ENCODE peak calls at places on chromosome 12, in four cellular contexts. U is body of pancreas, L is thoracic aorta, B is breast epithelium. F is an unnamed sample.

GRCh38 chr12:124755801-124756148 is 107.9 kb downstream of the SCARB1 start:
- DNase-seq in U (no peak), L (no peak), B (no peak), F (no peak)

GRCh38 chr12:7046383-7047143 is 14.0 kb upstream of the C1S start:
- DNase-seq in U (no peak), L (no peak), B (no peak), F (no peak)

GRCh38 chr12:1882405-1882804 is 36.0 kb downstream of the CACNA2D4 start:
- DNase-seq in U (no peak), L (no peak), B (no peak), F (no peak)

GRCh38 chr12:115443351-115443938 is 759.5 kb upstream of the TBX3 start:
- DNase-seq in U (no peak), L (no peak), B (no peak), F (no peak)

GRCh38 chr12:124545508-124546418 is 21.6 kb downstream of the NCOR2 start:
- DNase-seq in U (no peak), L (no peak), B (no peak), F (no peak)

GRCh38 chr12:85489194-85489593 is 209.2 kb downstream of the ALX1 start:
- DNase-seq in U (no peak), L (no peak), B (no peak), F (no peak)

GRCh38 chr12:70543444-70543843 is 93.8 kb downstream of the PTPRB start:
- DNase-seq in U (no peak), L (no peak), B (no peak), F (no peak)

GRCh38 chr12:92121826-92122225 is 23.8 kb downstream of the BTG1 start:
- DNase-seq in U (no peak), L (no peak), B (no peak), F (no peak)

GRCh38 chr12:105369014-105369413 is 38.5 kb downstream of the C12orf75 start:
- DNase-seq in U (no peak), L (no peak), B (no peak), F (no peak)

GRCh38 chr12:131642101-131642540 is 68.8 kb upstream of the SFSWAP start:
- DNase-seq in U (no peak), L (no peak), B (no peak), F (no peak)

GRCh38 chr12:22709292-22709691 is 84.3 kb downstream of the ETNK1 start:
- DNase-seq in U (no peak), L (no peak), B (no peak), F (no peak)

GRCh38 chr12:124655317-124656213 is 88.2 kb upstream of the NCOR2 start:
- DNase-seq in U (peak; percentile 36), L (no peak), B (no peak), F (peak; percentile 90)

GRCh38 chr12:104603545-104603973 is 146.8 kb downstream of the CHST11 start:
- DNase-seq in U (no peak), L (no peak), B (no peak), F (no peak)

GRCh38 chr12:51907083-51907863 is at the start of gene ACVRL1:
- DNase-seq in U (no peak), L (no peak), B (no peak), F (no peak)

GRCh38 chr12:21697829-21698630 is 40.4 kb upstream of the LDHB start:
- DNase-seq in U (no peak), L (no peak), B (no peak), F (no peak)

GRCh38 chr12:52122904-52123303 is 43.4 kb downstream of the SMIM41 start:
- DNase-seq in U (no peak), L (no peak), B (no peak), F (no peak)

GRCh38 chr12:16228067-16228466 is 49.4 kb downstream of the SLC15A5 start:
- DNase-seq in U (no peak), L (no peak), B (no peak), F (no peak)

GRCh38 chr12:2243275-2243674 is 190.5 kb downstream of the CACNA1C start:
- DNase-seq in U (no peak), L (no peak), B (no peak), F (no peak)

GRCh38 chr12:2586159-2587035 is 208.4 kb upstream of the FKBP4 start:
- DNase-seq in U (no peak), L (no peak), B (no peak), F (no peak)

GRCh38 chr12:132046561-132046960 is 96.8 kb downstream of the EP400 start:
- DNase-seq in U (no peak), L (no peak), B (no peak), F (no peak)

GRCh38 chr12:130961921-130962326 is 8.2 kb downstream of the ADGRD1 start:
- DNase-seq in U (no peak), L (no peak), B (no peak), F (no peak)

GRCh38 chr12:62700091-62700490 is 233.5 kb downstream of the MON2 start:
- DNase-seq in U (no peak), L (no peak), B (no peak), F (no peak)

GRCh38 chr12:105206686-105207374 is 29.1 kb downstream of the APPL2 start:
- DNase-seq in U (no peak), L (no peak), B (no peak), F (no peak)

GRCh38 chr12:13242926-13243325 is 46.4 kb downstream of the EMP1 start:
- DNase-seq in U (no peak), L (no peak), B (no peak), F (no peak)

GRCh38 chr12:95506707-95507523 is 33.0 kb downstream of the METAP2 start:
- DNase-seq in U (no peak), L (no peak), B (no peak), F (no peak)

GRCh38 chr12:16685107-16685506 is 79.1 kb upstream of the LMO3 start:
- DNase-seq in U (no peak), L (no peak), B (no peak), F (no peak)

GRCh38 chr12:6215932-6216494 is 15.8 kb downstream of the CD9 start:
- DNase-seq in U (peak; percentile 97), L (peak; percentile 88), B (peak; percentile 91), F (peak; percentile 84)

GRCh38 chr12:14394317-14395058 is 29.0 kb downstream of the ATF7IP start:
- DNase-seq in U (peak; percentile 56), L (no peak), B (no peak), F (peak; percentile 64)

GRCh38 chr12:13992585-13992984 is 11.2 kb upstream of the GRIN2B start:
- DNase-seq in U (no peak), L (no peak), B (no peak), F (no peak)

GRCh38 chr12:33439587-33440011 is at the start of gene SYT10:
- DNase-seq in U (no peak), L (no peak), B (no peak), F (no peak)

GRCh38 chr12:117377758-117378157 is 16.3 kb upstream of the NOS1 start:
- DNase-seq in U (no peak), L (no peak), B (no peak), F (no peak)

GRCh38 chr12:101552277-101552676 is 42.5 kb upstream of the MYBPC1 start:
- DNase-seq in U (peak; percentile 29), L (no peak), B (no peak), F (no peak)

GRCh38 chr12:18320036-18320617 is 58.8 kb downstream of the PIK3C2G start:
- DNase-seq in U (no peak), L (no peak), B (no peak), F (no peak)

GRCh38 chr12:64193045-64193444 is 29.1 kb downstream of the KICS2 start:
- DNase-seq in U (no peak), L (no peak), B (no peak), F (no peak)

GRCh38 chr12:88982694-88983093 is 369.6 kb downstream of the DUSP6 start:
- DNase-seq in U (no peak), L (no peak), B (no peak), F (no peak)

GRCh38 chr12:101019667-101020066 is 190.4 kb downstream of the SLC5A8 start:
- DNase-seq in U (no peak), L (no peak), B (no peak), F (no peak)

GRCh38 chr12:66822961-66823360 is 144.1 kb upstream of the GRIP1 start:
- DNase-seq in U (no peak), L (no peak), B (no peak), F (no peak)

GRCh38 chr12:66829660-66830325 is 150.9 kb upstream of the GRIP1 start:
- DNase-seq in U (no peak), L (no peak), B (no peak), F (no peak)

GRCh38 chr12:66819587-66819986 is 140.7 kb upstream of the GRIP1 start:
- DNase-seq in U (no peak), L (no peak), B (no peak), F (no peak)

DNA sequence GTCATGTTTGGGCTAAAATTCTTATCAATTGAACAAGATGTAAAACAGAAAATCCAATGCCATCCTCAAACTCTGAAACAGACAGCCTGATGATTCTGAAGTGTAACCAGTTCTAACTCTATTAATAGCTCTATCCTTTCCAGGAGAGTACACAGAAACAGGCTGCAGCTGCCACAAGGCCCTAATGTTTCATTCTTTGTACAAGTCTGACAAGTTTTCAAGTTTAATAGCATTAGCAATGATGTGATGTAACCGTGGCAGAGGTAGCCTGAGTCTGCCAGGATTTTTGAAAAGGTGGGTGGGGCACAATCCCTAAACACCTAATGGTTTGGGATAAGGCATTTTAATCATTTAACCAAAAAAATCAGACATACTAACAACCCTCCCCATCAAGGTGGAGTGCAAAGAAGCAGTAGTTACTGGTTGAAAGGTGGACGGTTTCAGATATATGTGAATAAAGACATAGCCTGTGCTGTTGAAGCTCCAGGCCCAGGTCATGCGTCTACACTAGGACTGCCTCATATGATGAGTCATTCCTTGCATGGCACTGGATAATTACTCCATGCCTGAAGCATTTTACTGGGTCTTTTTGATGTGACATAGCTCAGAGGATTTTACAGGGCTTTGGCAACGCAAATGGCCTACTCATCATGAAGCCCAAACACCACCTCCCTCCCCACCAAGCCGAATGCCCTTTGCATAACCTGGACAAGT is 145.1 kb upstream of the GRIP1 start:
- DNase-seq in U (no peak), L (no peak), B (no peak), F (no peak)
- H3K27ac ChIP-seq in U (no peak overlapping the region), L (no peak overlapping the region), B (peak overlapping the region; percentile 46), F (no peak overlapping the region)

GRCh38 chr12:53200458-53201169 is 6.4 kb downstream of the ITGB7 start:
- DNase-seq in U (no peak), L (no peak), B (peak; percentile 15), F (no peak)
- H3K4me1 ChIP-seq in U (peaks cover 13% of the 10 kb centered on the region), L (peaks cover 9% of the 10 kb centered on the region), B (no peaks in the 10 kb centered on the region), F (peaks cover 3% of the 10 kb centered on the region)

GRCh38 chr12:45291518-45291917 is 75.6 kb downstream of the ANO6 start:
- DNase-seq in U (no peak), L (no peak), B (no peak), F (no peak)

GRCh38 chr12:45299132-45299692 is 83.3 kb downstream of the ANO6 start:
- DNase-seq in U (no peak), L (no peak), B (no peak), F (peak; percentile 78)

GRCh38 chr12:45298721-45299120 is 82.8 kb downstream of the ANO6 start:
- DNase-seq in U (no peak), L (no peak), B (no peak), F (no peak)

GRCh38 chr12:45292486-45293195 is 76.7 kb downstream of the ANO6 start:
- DNase-seq in U (no peak), L (no peak), B (peak; percentile 58), F (no peak)

GRCh38 chr12:45296046-45296586 is 80.2 kb downstream of the ANO6 start:
- DNase-seq in U (no peak), L (no peak), B (no peak), F (no peak)
- H3K27ac ChIP-seq in U (no peak overlapping the region), L (no peak overlapping the region), B (no peak overlapping the region), F (peak overlapping the region; percentile 37)

DNA sequence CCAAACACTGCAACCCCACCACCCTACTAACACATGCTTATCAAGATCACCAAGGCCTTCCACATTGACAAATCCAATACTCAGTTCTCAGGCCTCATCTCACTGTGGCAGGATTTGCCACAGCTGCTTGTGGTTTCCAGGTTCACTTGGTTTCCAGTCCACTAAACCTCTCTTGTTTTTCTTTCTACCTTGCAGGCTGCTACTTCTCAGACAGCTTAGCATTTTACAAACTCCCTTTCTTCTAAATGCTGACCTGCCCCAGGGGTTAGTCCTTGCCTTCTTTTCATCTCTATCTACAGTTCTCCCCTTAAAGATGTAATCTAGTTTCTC is 84.1 kb downstream of the BCAT1 start:
- DNase-seq in U (no peak), L (no peak), B (no peak), F (no peak)
- H3K4me1 ChIP-seq in U (peaks cover 48% of the 10 kb centered on the region), L (peaks cover 4% of the 10 kb centered on the region), B (no peaks in the 10 kb centered on the region), F (no peaks in the 10 kb centered on the region)

F was measured in ascending aorta.